ENCODE peak calls at places on chromosomes 16 and 17, in seven cellular contexts. P is PC-9; K is stimulated activated CD8-positive, alpha-beta memory T cell treated with anti-CD3 and anti-CD28 coated beads, Interleukin-12 subunit alpha, Interleukin-12 subunit beta, amount 100 ng/mL, for 4 hours; F is cardiac fibroblast; W is SK-MEL-5; M is CD8-positive, alpha-beta T cell; I is cardiac muscle cell. C is an unnamed sample.

GRCh38 chr16:31130899-31131298 is 4.6 kb downstream of the PRSS8 start:
- DNase-seq in P (peak; percentile 94), K (no peak), F (no peak), W (no peak), M (no peak), I (no peak), C (no peak)

GRCh38 chr17:6327007-6327406 is 107.9 kb downstream of the AIPL1 start:
- DNase-seq in P (no peak), K (no peak), F (no peak), W (peak; percentile 18), M (no peak), I (no peak), C (peak; percentile 65)

GRCh38 chr16:83068686-83069085 is 441.9 kb downstream of the CDH13 start:
- DNase-seq in P (no peak), K (no peak), F (peak; percentile 68), W (peak; percentile 15), M (no peak), I (no peak), C (no peak)

GRCh38 chr16:78748471-78748929 is 649.0 kb downstream of the WWOX start:
- DNase-seq in P (no peak), K (no peak), F (no peak), W (no peak), M (no peak), I (no peak), C (no peak)

GRCh38 chr16:28155293-28155692 is 56.5 kb downstream of the XPO6 start:
- DNase-seq in P (no peak), K (no peak), F (no peak), W (no peak), M (no peak), I (no peak), C (no peak)

GRCh38 chr16:69241911-69242310 is 54.9 kb downstream of the SNTB2 start:
- DNase-seq in P (no peak), K (no peak), F (no peak), W (no peak), M (no peak), I (no peak), C (no peak)

GRCh38 chr17:67891481-67892119 is 66.3 kb downstream of the BPTF start:
- DNase-seq in P (peak; percentile 63), K (no peak), F (peak; percentile 79), W (peak; percentile 84), M (no peak), I (peak; percentile 7), C (no peak)

GRCh38 chr17:78379134-78379497 is 667 bp downstream of the PGS1 start:
- DNase-seq in P (no peak), K (no peak), F (peak; percentile 95), W (no peak), M (no peak), I (no peak), C (no peak)

GRCh38 chr16:57906385-57907316 is 64.3 kb downstream of the CNGB1 start:
- DNase-seq in P (no peak), K (no peak), F (no peak), W (no peak), M (peak; percentile 9), I (peak; percentile 36), C (no peak)

GRCh38 chr17:74349120-74349519 is 12.5 kb downstream of the BTBD17 start:
- DNase-seq in P (no peak), K (no peak), F (no peak), W (no peak), M (no peak), I (no peak), C (no peak)

GRCh38 chr16:81700071-81700779 is 78.9 kb upstream of the PLCG2 start:
- DNase-seq in P (no peak), K (no peak), F (no peak), W (no peak), M (no peak), I (no peak), C (peak; percentile 38)

GRCh38 chr17:80474231-80474932 is 2.0 kb downstream of the NPTX1 start:
- DNase-seq in P (no peak), K (no peak), F (peak; percentile 60), W (peak; percentile 81), M (no peak), I (no peak), C (no peak)

GRCh38 chr17:15501788-15502187 is 34.4 kb upstream of the CDRT4 start:
- DNase-seq in P (no peak), K (no peak), F (no peak), W (no peak), M (no peak), I (no peak), C (no peak)

GRCh38 chr16:53740476-53740875 is 36.5 kb downstream of the FTO start:
- DNase-seq in P (no peak), K (no peak), F (no peak), W (no peak), M (no peak), I (no peak), C (no peak)

GRCh38 chr16:65767125-65767524 is 599.4 kb upstream of the CDH5 start:
- DNase-seq in P (no peak), K (no peak), F (no peak), W (no peak), M (no peak), I (peak; percentile 62), C (no peak)

GRCh38 chr16:8665529-8665928 is 8.9 kb upstream of the ABAT start:
- DNase-seq in P (no peak), K (no peak), F (no peak), W (no peak), M (no peak), I (no peak), C (no peak)

GRCh38 chr17:63954402-63955063 is 18.2 kb downstream of the SCN4A start:
- DNase-seq in P (no peak), K (no peak), F (no peak), W (no peak), M (peak; percentile 14), I (no peak), C (no peak)

GRCh38 chr16:71882505-71883192 is 1.3 kb downstream of the ZNF821 start:
- DNase-seq in P (peak; percentile 69), K (peak; percentile 31), F (peak; percentile 87), W (peak; percentile 72), M (peak; percentile 62), I (peak; percentile 82), C (no peak)

GRCh38 chr17:48961516-48962233 is 6.7 kb downstream of the GIP start:
- DNase-seq in P (peak; percentile 46), K (no peak), F (peak; percentile 68), W (no peak), M (no peak), I (peak; percentile 42), C (no peak)

GRCh38 chr16:23146877-23147601 is 2.2 kb downstream of the USP31 start:
- DNase-seq in P (no peak), K (no peak), F (no peak), W (no peak), M (no peak), I (no peak), C (no peak)

GRCh38 chr17:17766351-17767095 is 70.3 kb downstream of the SREBF1 start:
- DNase-seq in P (peak; percentile 31), K (no peak), F (no peak), W (no peak), M (no peak), I (no peak), C (no peak)

GRCh38 chr16:17369441-17369951 is 101.3 kb downstream of the XYLT1 start:
- DNase-seq in P (no peak), K (peak; percentile 52), F (no peak), W (no peak), M (peak; percentile 67), I (no peak), C (peak; percentile 76)

GRCh38 chr17:27529230-27529796 is 73.1 kb downstream of the KSR1 start:
- DNase-seq in P (peak; percentile 92), K (no peak), F (peak; percentile 34), W (peak; percentile 17), M (no peak), I (peak; percentile 34), C (no peak)

GRCh38 chr16:25905810-25906209 is 214.1 kb downstream of the HS3ST4 start:
- DNase-seq in P (no peak), K (no peak), F (no peak), W (no peak), M (no peak), I (no peak), C (no peak)

GRCh38 chr17:37399404-37399803 is 7.2 kb downstream of the ACACA start:
- DNase-seq in P (peak; percentile 92), K (no peak), F (peak; percentile 44), W (no peak), M (no peak), I (no peak), C (no peak)

GRCh38 chr17:30251931-30252330 is 16.4 kb upstream of the SLC6A4 start:
- DNase-seq in P (no peak), K (no peak), F (no peak), W (no peak), M (no peak), I (no peak), C (no peak)

GRCh38 chr17:74968361-74968780 is 4.2 kb downstream of the HID1 start:
- DNase-seq in P (peak; percentile 84), K (no peak), F (no peak), W (no peak), M (no peak), I (no peak), C (no peak)

GRCh38 chr16:85902366-85903155 is 3.6 kb downstream of the IRF8 start:
- DNase-seq in P (no peak), K (peak; percentile 55), F (no peak), W (no peak), M (peak; percentile 20), I (peak; percentile 62), C (no peak)

GRCh38 chr16:578870-579405 is 9.2 kb downstream of the PIGQ start:
- DNase-seq in P (no peak), K (no peak), F (peak; percentile 76), W (peak; percentile 70), M (peak; percentile 36), I (peak; percentile 86), C (peak; percentile 87)

GRCh38 chr17:38727661-38728220 is 2.4 kb upstream of the CISD3 start:
- DNase-seq in P (no peak), K (peak; percentile 61), F (no peak), W (no peak), M (no peak), I (no peak), C (no peak)

GRCh38 chr17:38447502-38448095 is 19.3 kb downstream of the ARHGAP23 start:
- DNase-seq in P (no peak), K (no peak), F (no peak), W (no peak), M (no peak), I (no peak), C (no peak)

GRCh38 chr17:42284566-42284965 is 3.7 kb upstream of the STAT5A start:
- DNase-seq in P (no peak), K (no peak), F (no peak), W (no peak), M (no peak), I (no peak), C (no peak)

GRCh38 chr17:37273419-37274051 is 102.2 kb upstream of the C17orf78 start:
- DNase-seq in P (no peak), K (no peak), F (peak; percentile 43), W (peak; percentile 66), M (no peak), I (peak; percentile 62), C (no peak)

GRCh38 chr17:61408151-61409041 is 8.8 kb downstream of the TBX2 start:
- DNase-seq in P (no peak), K (no peak), F (peak; percentile 57), W (no peak), M (no peak), I (no peak), C (peak; percentile 43)

GRCh38 chr16:24539850-24540484 is 601 bp downstream of the RBBP6 start:
- DNase-seq in P (no peak), K (peak; percentile 34), F (no peak), W (peak; percentile 28), M (peak; percentile 37), I (peak; percentile 55), C (peak; percentile 76)

GRCh38 chr17:1605681-1606351 is 22.8 kb downstream of the SLC43A2 start:
- DNase-seq in P (no peak), K (no peak), F (no peak), W (no peak), M (no peak), I (no peak), C (no peak)

GRCh38 chr16:55035037-55035436 is 104.4 kb downstream of the IRX5 start:
- DNase-seq in P (no peak), K (no peak), F (peak; percentile 12), W (peak; percentile 55), M (no peak), I (peak; percentile 56), C (peak; percentile 48)

GRCh38 chr17:71870546-71870862 is 250.3 kb upstream of the SOX9 start:
- DNase-seq in P (no peak), K (no peak), F (no peak), W (no peak), M (no peak), I (peak; percentile 28), C (no peak)

C was measured in Right ventricle myocardium superior.